ENCODE peak calls at places on chromosome X, in six cellular contexts. S, H, P, F, D and U are unnamed samples.

GRCh38 chrX:1387141-1387776 is 4.7 kb downstream of the SLC25A6 start:
- DNase-seq in S (no peak), H (no peak), P (no peak), F (no peak), D (peak; percentile 58), U (no peak)

GRCh38 chrX:40474205-40474626 is 106.6 kb upstream of the ATP6AP2 start:
- DNase-seq in S (no peak), H (no peak), P (no peak), F (no peak), D (no peak), U (no peak)

GRCh38 chrX:57985951-57986350 is 75.7 kb upstream of the ZXDA start:
- DNase-seq in S (no peak), H (no peak), P (no peak), F (no peak), D (no peak), U (no peak)

GRCh38 chrX:20378291-20378920 is 111.7 kb upstream of the RPS6KA3 start:
- DNase-seq in S (no peak), H (no peak), P (no peak), F (no peak), D (no peak), U (no peak)

GRCh38 chrX:47880927-47881326 is 44.2 kb downstream of the ZNF81 start:
- DNase-seq in S (peak; percentile 9), H (no peak), P (no peak), F (no peak), D (no peak), U (no peak)

GRCh38 chrX:38768079-38768478 is 33.2 kb upstream of the MID1IP1 start:
- DNase-seq in S (peak; percentile 57), H (no peak), P (peak; percentile 23), F (peak; percentile 1), D (no peak), U (peak; percentile 1)

GRCh38 chrX:6383911-6384310 is 151.0 kb downstream of the VCX3A start:
- DNase-seq in S (no peak), H (no peak), P (no peak), F (no peak), D (no peak), U (no peak)

GRCh38 chrX:63513825-63514574 is 162.9 kb upstream of the SPIN4 start:
- DNase-seq in S (no peak), H (no peak), P (peak; percentile 64), F (peak; percentile 44), D (no peak), U (no peak)

GRCh38 chrX:716136-716535 is 85.5 kb downstream of the SHOX start:
- DNase-seq in S (no peak), H (no peak), P (peak; percentile 75), F (no peak), D (no peak), U (no peak)

GRCh38 chrX:100995469-100995868 is 26.0 kb downstream of the ARL13A start:
- DNase-seq in S (no peak), H (no peak), P (peak; percentile 57), F (no peak), D (no peak), U (no peak)

GRCh38 chrX:39516399-39516798 is 581.4 kb downstream of the BCOR start:
- DNase-seq in S (no peak), H (no peak), P (no peak), F (no peak), D (no peak), U (no peak)

GRCh38 chrX:9525511-9526248 is 60.8 kb downstream of the TBL1X start:
- DNase-seq in S (no peak), H (no peak), P (no peak), F (no peak), D (no peak), U (no peak)

GRCh38 chrX:22171287-22172060 is 101.2 kb upstream of the CBLL2 start:
- DNase-seq in S (no peak), H (no peak), P (no peak), F (no peak), D (no peak), U (no peak)

GRCh38 chrX:74925210-74926088 is at the start of gene NEXMIF:
- DNase-seq in S (peak; percentile 79), H (no peak), P (no peak), F (no peak), D (peak; percentile 53), U (no peak)

GRCh38 chrX:65581661-65582339 is 47.2 kb upstream of the LAS1L start:
- DNase-seq in S (peak; percentile 86), H (no peak), P (peak; percentile 46), F (no peak), D (peak; percentile 74), U (no peak)

GRCh38 chrX:152895724-152896420 is 2.0 kb upstream of the ZNF185 start:
- DNase-seq in S (no peak), H (no peak), P (no peak), F (no peak), D (no peak), U (peak; percentile 33)

GRCh38 chrX:78886550-78886949 is 58.6 kb upstream of the P2RY10 start:
- DNase-seq in S (peak; percentile 69), H (no peak), P (peak; percentile 6), F (no peak), D (no peak), U (peak; percentile 0)

GRCh38 chrX:68941385-68941952 is 112.6 kb downstream of the EFNB1 start:
- DNase-seq in S (no peak), H (no peak), P (peak; percentile 74), F (no peak), D (no peak), U (no peak)